ENCODE peak calls at places on chromosomes 13 and 19, in five cellular contexts. G is NCI-H1105 treated with DMSO at 0.1 percent for 48 hours; W is KG1; O is activated naive CD4-positive, alpha-beta T cell; C is stimulated activated CD8-positive, alpha-beta memory T cell treated with anti-CD3 and anti-CD28 coated beads, Interleukin-15, amount 100 ng/mL, for 4 hours. F is an unnamed sample.

GRCh38 chr13:41597348-41598041 is 140.1 kb downstream of the RGCC start:
- DNase-seq in O (no peak), C (no peak), W (no peak), G (no peak), F (no peak)

GRCh38 chr13:46896346-46897138 is at the start of gene HTR2A:
- DNase-seq in W (no peak), O (no peak), G (no peak), C (no peak), F (peak; percentile 49)

GRCh38 chr13:100156786-100157185 is 67.9 kb downstream of the PCCA start:
- DNase-seq in G (no peak), W (no peak), C (no peak), O (no peak), F (peak; percentile 8)

GRCh38 chr13:39961036-39961435 is 305.6 kb downstream of the COG6 start:
- DNase-seq in G (no peak), W (no peak), C (no peak), O (no peak), F (no peak)

GRCh38 chr19:15869109-15869555 is 28.7 kb downstream of the CYP4F2 start:
- DNase-seq in W (peak; percentile 26), C (peak; percentile 30), O (peak; percentile 2), G (peak; percentile 38), F (no peak)

GRCh38 chr13:80245162-80245733 is 95.7 kb downstream of the SPRY2 start:
- DNase-seq in W (no peak), G (peak; percentile 29), O (no peak), C (no peak), F (no peak)

GRCh38 chr13:110702591-110703526 is 3.1 kb downstream of the CARS2 start:
- DNase-seq in G (no peak), W (no peak), C (no peak), O (no peak), F (no peak)

GRCh38 chr13:87872813-87873212 is 201.6 kb downstream of the SLITRK5 start:
- DNase-seq in C (no peak), W (no peak), O (no peak), G (no peak), F (no peak)

GRCh38 chr19:51491586-51491985 is 10.0 kb downstream of the SIGLEC12 start:
- DNase-seq in O (no peak), W (no peak), G (no peak), C (no peak), F (no peak)

GRCh38 chr19:1481893-1482360 is 2.9 kb upstream of the C19orf25 start:
- DNase-seq in G (no peak), C (no peak), W (no peak), O (no peak), F (no peak)

GRCh38 chr19:51337141-51337860 is 4.6 kb downstream of the VSIG10L start:
- DNase-seq in O (no peak), G (no peak), W (no peak), C (no peak), F (no peak)

GRCh38 chr13:95185851-95186250 is 115.4 kb downstream of the ABCC4 start:
- DNase-seq in C (peak; percentile 24), O (peak; percentile 5), W (peak; percentile 40), G (no peak), F (peak; percentile 33)

GRCh38 chr13:94710881-94711560 is 1.3 kb downstream of the SOX21 start:
- DNase-seq in O (no peak), G (peak; percentile 36), W (no peak), C (no peak), F (no peak)

GRCh38 chr13:108700421-108701170 is 71.2 kb downstream of the MYO16 start:
- DNase-seq in W (no peak), G (no peak), O (no peak), C (no peak), F (no peak)

GRCh38 chr13:111429064-111429558 is 108.7 kb downstream of the TEX29 start:
- DNase-seq in G (peak; percentile 52), O (no peak), W (no peak), C (no peak), F (no peak)

GRCh38 chr19:32646556-32646955 is 28.4 kb downstream of the ANKRD27 start:
- DNase-seq in O (no peak), W (no peak), G (no peak), C (no peak), F (no peak)

GRCh38 chr13:93687261-93687660 is 460.7 kb downstream of the GPC6 start:
- DNase-seq in W (no peak), C (no peak), O (no peak), G (no peak), F (no peak)

GRCh38 chr19:18768997-18769891 is 21.9 kb downstream of the COMP start:
- DNase-seq in O (no peak), W (no peak), C (no peak), G (no peak), F (no peak)

GRCh38 chr13:28528848-28529247 is 33.9 kb upstream of the FLT1 start:
- DNase-seq in C (no peak), W (no peak), G (no peak), O (no peak), F (no peak)

GRCh38 chr19:46355234-46355990 is 8.5 kb downstream of the PPP5C start:
- DNase-seq in W (no peak), O (no peak), G (no peak), C (no peak), F (no peak)

GRCh38 chr13:79382545-79383275 is 23.3 kb downstream of the RBM26 start:
- DNase-seq in W (no peak), G (no peak), O (no peak), C (no peak), F (no peak)

GRCh38 chr19:3440082-3440481 is 40.2 kb downstream of the SMIM24 start:
- DNase-seq in W (peak; percentile 6), C (peak; percentile 8), O (peak; percentile 18), G (no peak), F (peak; percentile 24)

GRCh38 chr19:11041966-11042627 is 47.2 kb upstream of the LDLR start:
- DNase-seq in C (no peak), O (no peak), W (no peak), G (no peak), F (no peak)

GRCh38 chr19:40806385-40807146 is 7.6 kb downstream of the EGLN2 start:
- DNase-seq in C (peak; percentile 60), W (no peak), O (peak; percentile 54), G (peak; percentile 4), F (no peak)

F was measured in GDM1.